ENCODE peak calls at places on chromosomes 7 and 10, in nine cellular contexts. U is ascending aorta; Y is upper lobe of right lung; B is suprapubic skin; M is CD8-positive, alpha-beta memory T cell; N is RWPE2; A is AG04449; P is astrocyte; W is keratinocyte. L is an unnamed sample.

GRCh38 chr7:35697414-35698175 is 2.7 kb upstream of the HERPUD2 start:
- DNase-seq in U (no peak), Y (no peak), B (no peak), M (no peak), N (no peak), A (no peak), P (peak), W (peak), L (no peak)

GRCh38 chr10:45470098-45471012 is 96.3 kb downstream of the ALOX5 start:
- DNase-seq in U (no peak), Y (no peak), B (no peak), M (peak), N (no peak), A (no peak), P (peak), W (no peak), L (no peak)

GRCh38 chr7:69232445-69233376 is 365.6 kb upstream of the AUTS2 start:
- DNase-seq in U (no peak), Y (no peak), B (no peak), M (no peak), N (no peak), A (no peak), P (no peak), W (no peak), L (no peak)

GRCh38 chr7:30451539-30452277 is 26.9 kb downstream of the NOD1 start:
- DNase-seq in U (no peak), Y (no peak), B (no peak), M (no peak), N (no peak), A (no peak), P (no peak), W (no peak), L (no peak)

GRCh38 chr7:22895491-22895890 is 72.8 kb upstream of the TOMM7 start:
- DNase-seq in U (no peak), Y (no peak), B (no peak), M (no peak), N (no peak), A (peak), P (no peak), W (no peak), L (no peak)

GRCh38 chr7:35424869-35425495 is 171.1 kb upstream of the TBX20 start:
- DNase-seq in U (no peak), Y (peak), B (no peak), M (peak), N (no peak), A (no peak), P (peak), W (peak), L (no peak)

GRCh38 chr10:8897769-8898168 is 843.3 kb downstream of the GATA3 start:
- DNase-seq in U (no peak), Y (no peak), B (no peak), M (no peak), N (no peak), A (no peak), P (no peak), W (no peak), L (no peak)

GRCh38 chr10:8137726-8138125 is 83.2 kb downstream of the GATA3 start:
- DNase-seq in U (no peak), Y (peak), B (no peak), M (peak), N (no peak), A (no peak), P (no peak), W (no peak), L (no peak)

GRCh38 chr7:128672927-128673517 is 930 bp downstream of the GARIN1A start:
- DNase-seq in U (no peak), Y (no peak), B (no peak), M (no peak), N (no peak), A (no peak), P (peak), W (no peak), L (no peak)

GRCh38 chr7:504221-505081 is 15.2 kb downstream of the PDGFA start:
- DNase-seq in U (no peak), Y (peak), B (peak), M (no peak), N (peak), A (no peak), P (no peak), W (no peak), L (no peak)

GRCh38 chr10:46551701-46552525 is 4.5 kb downstream of the GPRIN2 start:
- DNase-seq in U (peak), Y (peak), B (peak), M (no peak), N (peak), A (no peak), P (no peak), W (no peak), L (no peak)

GRCh38 chr7:73881352-73882059 is 20.5 kb downstream of the TMEM270 start:
- DNase-seq in U (peak), Y (no peak), B (no peak), M (no peak), N (no peak), A (no peak), P (no peak), W (no peak), L (no peak)

GRCh38 chr7:2927592-2927991 is 83.5 kb upstream of the GNA12 start:
- DNase-seq in U (no peak), Y (peak), B (peak), M (no peak), N (peak), A (no peak), P (no peak), W (no peak), L (no peak)

GRCh38 chr10:7700577-7701125 is 2.5 kb upstream of the ITIH2 start:
- DNase-seq in U (no peak), Y (no peak), B (no peak), M (no peak), N (no peak), A (no peak), P (peak), W (no peak), L (no peak)

GRCh38 chr10:62025901-62026879 is 124.7 kb downstream of the ARID5B start:
- DNase-seq in U (no peak), Y (no peak), B (no peak), M (no peak), N (no peak), A (no peak), P (peak), W (no peak), L (no peak)

GRCh38 chr7:43642897-43643630 is 60.2 kb downstream of the STK17A start:
- DNase-seq in U (no peak), Y (no peak), B (no peak), M (no peak), N (no peak), A (no peak), P (no peak), W (no peak), L (no peak)

GRCh38 chr7:137840183-137840779 is 6.5 kb downstream of the DGKI start:
- DNase-seq in U (no peak), Y (no peak), B (no peak), M (no peak), N (no peak), A (no peak), P (no peak), W (no peak), L (no peak)

GRCh38 chr7:19023477-19023876 is 94.0 kb downstream of the TWIST1 start:
- DNase-seq in U (no peak), Y (no peak), B (no peak), M (no peak), N (no peak), A (no peak), P (no peak), W (no peak), L (no peak)

GRCh38 chr7:129014501-129015101 is 40.3 kb downstream of the TNPO3 start:
- DNase-seq in U (no peak), Y (no peak), B (no peak), M (no peak), N (no peak), A (no peak), P (no peak), W (no peak), L (no peak)

GRCh38 chr10:130301026-130301892 is 165.1 kb downstream of the GLRX3 start:
- DNase-seq in U (no peak), Y (peak), B (no peak), M (peak), N (peak), A (no peak), P (no peak), W (no peak), L (no peak)

GRCh38 chr10:21926949-21927348 is 76.6 kb downstream of the DNAJC1 start:
- DNase-seq in U (no peak), Y (no peak), B (no peak), M (no peak), N (peak), A (peak), P (peak), W (peak), L (peak)

GRCh38 chr7:108972009-108972408 is 402.3 kb downstream of the DNAJB9 start:
- DNase-seq in U (no peak), Y (no peak), B (no peak), M (no peak), N (no peak), A (no peak), P (no peak), W (no peak), L (no peak)

GRCh38 chr10:23281044-23281433 is 63.6 kb downstream of the C10orf67 start:
- DNase-seq in U (no peak), Y (no peak), B (no peak), M (no peak), N (no peak), A (no peak), P (no peak), W (no peak), L (no peak)

GRCh38 chr10:23284674-23285335 is 59.8 kb downstream of the C10orf67 start:
- DNase-seq in U (no peak), Y (no peak), B (no peak), M (no peak), N (no peak), A (no peak), P (no peak), W (no peak), L (no peak)

GRCh38 chr10:23284155-23284554 is 60.4 kb downstream of the C10orf67 start:
- DNase-seq in U (no peak), Y (no peak), B (no peak), M (no peak), N (no peak), A (no peak), P (no peak), W (no peak), L (no peak)

GRCh38 chr10:23283680-23284079 is 60.9 kb downstream of the C10orf67 start:
- DNase-seq in U (no peak), Y (no peak), B (no peak), M (no peak), N (no peak), A (no peak), P (no peak), W (no peak), L (no peak)

DNA sequence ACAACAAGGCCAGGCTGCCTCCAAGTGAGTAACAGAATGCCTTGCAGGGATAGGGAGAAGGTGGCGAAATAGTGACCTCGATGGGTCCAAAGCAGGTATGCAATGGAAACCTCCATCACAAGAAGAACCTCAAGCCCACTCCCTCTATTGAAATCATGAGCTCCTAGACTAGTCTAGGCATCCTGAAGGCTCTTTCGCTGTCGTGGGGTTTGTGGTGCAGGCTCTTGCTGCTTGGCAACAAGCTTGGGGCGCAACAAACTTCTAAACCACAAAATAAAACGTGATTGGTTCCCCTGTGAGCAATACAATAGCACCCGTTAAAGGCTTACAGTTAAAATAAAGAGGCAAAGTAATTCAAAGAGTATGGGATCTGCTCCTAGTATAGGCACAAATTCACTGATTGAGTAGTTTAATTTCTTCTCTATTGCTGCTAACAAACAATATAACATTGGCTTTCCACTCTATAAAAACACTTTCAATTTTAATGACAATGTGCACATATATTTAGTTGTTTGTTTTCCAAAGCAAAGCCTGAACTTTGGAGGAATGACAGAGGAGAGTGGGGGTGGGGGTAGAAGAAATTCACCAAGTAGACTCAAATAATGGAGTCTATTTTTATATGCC is 64.1 kb downstream of the C10orf67 start:
- DNase-seq in U (no peak), Y (no peak), B (no peak), M (no peak), N (no peak), A (no peak), P (no peak), W (no peak), L (no peak)
- H3K4me3 ChIP-seq in U (no peak), Y (no peak), B (no peak), M (no peak), N (no peak), A (no peak), P (no peak), W (no peak), L (peak)

DNA sequence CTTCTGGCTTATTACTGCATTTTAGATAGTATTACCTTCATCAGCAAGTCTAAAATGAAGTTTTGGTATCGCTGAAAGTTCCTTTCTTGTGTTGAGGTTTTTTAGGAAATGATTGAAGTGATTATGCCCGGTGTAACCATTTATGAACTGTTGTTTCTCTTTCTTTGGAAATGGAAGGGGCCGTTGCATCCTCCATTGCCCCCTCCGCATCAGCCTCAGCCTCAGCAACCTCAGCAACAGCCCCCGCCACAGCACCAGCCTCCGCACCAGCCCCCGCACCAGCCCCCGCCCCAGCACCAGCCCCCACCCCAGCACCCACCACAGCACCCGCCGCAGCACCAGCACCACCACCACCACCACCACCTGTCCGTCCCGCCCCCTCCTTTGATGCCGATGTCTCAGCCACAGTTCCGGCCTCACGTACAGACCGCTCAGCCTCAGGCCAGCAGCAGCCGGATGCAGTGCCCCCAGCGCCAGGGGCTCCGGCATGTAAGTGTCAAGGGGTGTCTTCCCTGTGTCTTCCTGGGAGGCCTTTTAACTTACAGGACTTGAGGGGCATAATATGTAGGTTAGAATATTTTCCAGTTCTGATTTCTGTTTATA is 72.6 kb downstream of the SHH start:
- DNase-seq in U (no peak), Y (no peak), B (peak), M (peak), N (no peak), A (no peak), P (no peak), W (no peak), L (no peak)
- H3K4me3 ChIP-seq in U (no peak), Y (no peak), B (no peak), M (no peak), N (no peak), A (no peak), P (no peak), W (no peak), L (no peak)

DNA sequence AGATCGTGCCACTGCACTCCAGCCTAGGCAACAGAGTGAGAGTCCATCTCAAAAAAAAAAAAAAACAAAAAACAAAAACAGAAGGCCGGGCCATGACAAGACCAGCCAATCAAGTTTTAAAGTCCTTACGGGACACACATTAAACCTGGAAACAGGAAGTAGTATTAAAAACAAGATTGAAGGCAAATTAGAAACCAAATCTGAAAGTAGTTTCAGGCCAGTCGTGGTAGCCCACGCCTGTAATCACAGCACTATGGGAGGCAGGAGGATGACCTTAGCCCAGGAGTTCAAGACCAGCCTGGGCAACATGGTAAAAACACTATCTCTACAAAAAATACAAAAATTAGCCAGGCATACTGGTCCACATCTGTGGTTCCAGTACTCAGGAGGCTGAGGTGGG is 18.1 kb downstream of the PSAP start:
- DNase-seq in U (no peak), Y (no peak), B (no peak), M (no peak), N (no peak), A (no peak), P (no peak), W (no peak), L (no peak)
- H3K4me3 ChIP-seq in U (no peak), Y (no peak), B (no peak), M (no peak), N (no peak), A (no peak), P (no peak), W (no peak), L (no peak)

GRCh38 chr7:53218730-53219504 is 183.5 kb downstream of the POM121L12 start:
- DNase-seq in U (no peak), Y (no peak), B (no peak), M (no peak), N (no peak), A (no peak), P (no peak), W (no peak), L (no peak)
- H3K4me3 ChIP-seq in U (peak), Y (peak), B (peak), M (no peak), N (no peak), A (no peak), P (peak), W (no peak), L (no peak)

GRCh38 chr10:3761916-3762708 is 22.9 kb downstream of the KLF6 start:
- DNase-seq in U (peak), Y (no peak), B (no peak), M (no peak), N (no peak), A (no peak), P (peak), W (no peak), L (no peak)

GRCh38 chr10:3764626-3765375 is 20.2 kb downstream of the KLF6 start:
- DNase-seq in U (peak), Y (no peak), B (no peak), M (no peak), N (no peak), A (no peak), P (peak), W (no peak), L (no peak)

GRCh38 chr10:3761111-3761686 is 23.8 kb downstream of the KLF6 start:
- DNase-seq in U (peak), Y (no peak), B (no peak), M (no peak), N (no peak), A (no peak), P (peak), W (no peak), L (no peak)

GRCh38 chr10:3763852-3764625 is 21.0 kb downstream of the KLF6 start:
- DNase-seq in U (peak), Y (no peak), B (no peak), M (no peak), N (no peak), A (no peak), P (peak), W (peak), L (no peak)

GRCh38 chr10:3763035-3763456 is 22.0 kb downstream of the KLF6 start:
- DNase-seq in U (peak), Y (no peak), B (no peak), M (no peak), N (peak), A (no peak), P (peak), W (no peak), L (no peak)
- H3K4me3 ChIP-seq in U (no peak), Y (no peak), B (no peak), M (no peak), N (peak), A (no peak), P (no peak), W (peak), L (no peak)

DNA sequence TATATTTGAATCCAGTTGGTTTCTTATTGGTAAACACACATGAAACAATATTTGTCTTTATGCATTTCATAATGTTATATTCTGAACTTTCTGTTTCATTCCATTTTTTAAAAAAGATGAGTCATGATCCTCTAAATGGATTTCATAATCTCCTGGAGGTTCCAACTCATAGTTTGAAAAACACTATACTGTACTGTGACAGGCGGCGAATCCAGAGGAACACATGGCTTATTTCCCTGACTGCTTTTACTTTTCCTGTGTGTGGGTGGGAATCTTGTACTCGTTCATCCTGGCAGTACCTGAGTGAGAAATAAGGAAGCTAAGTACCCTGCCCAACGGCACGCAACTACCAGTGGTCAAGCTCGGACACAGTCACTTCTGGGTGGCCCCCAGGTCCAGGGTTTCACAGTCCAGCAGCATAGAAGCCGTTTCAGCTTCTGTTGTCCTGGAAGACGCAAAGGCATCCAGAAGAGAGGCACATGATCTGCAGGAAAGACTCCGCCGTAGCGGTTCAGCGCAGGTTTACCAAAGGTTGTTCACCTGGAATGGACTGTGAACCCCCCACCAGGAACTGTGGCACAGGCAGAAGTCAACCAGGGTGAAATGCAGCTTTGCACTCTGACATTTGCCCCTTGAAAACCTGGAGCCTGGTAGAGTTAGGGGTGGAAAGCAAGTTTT is 117.7 kb downstream of the CCNY start:
- DNase-seq in U (no peak), Y (no peak), B (no peak), M (no peak), N (no peak), A (no peak), P (peak), W (no peak), L (no peak)
- H3K4me3 ChIP-seq in U (no peak), Y (no peak), B (peak), M (no peak), N (no peak), A (no peak), P (no peak), W (no peak), L (no peak)

GRCh38 chr10:11145498-11145855 is 127.8 kb downstream of the CELF2 start:
- DNase-seq in U (no peak), Y (no peak), B (no peak), M (peak), N (no peak), A (no peak), P (no peak), W (no peak), L (no peak)
- H3K4me3 ChIP-seq in U (no peak), Y (no peak), B (no peak), M (peak), N (no peak), A (no peak), P (no peak), W (no peak), L (no peak)

GRCh38 chr10:57222129-57222528 is 861.1 kb upstream of the ZWINT start:
- DNase-seq in U (no peak), Y (no peak), B (no peak), M (no peak), N (no peak), A (no peak), P (no peak), W (no peak), L (no peak)
- H3K4me3 ChIP-seq in U (no peak), Y (no peak), B (no peak), M (no peak), N (no peak), A (no peak), P (no peak), W (no peak), L (no peak)

GRCh38 chr7:117873933-117874530 is 791 bp upstream of the CTTNBP2 start:
- DNase-seq in U (no peak), Y (no peak), B (no peak), M (no peak), N (no peak), A (no peak), P (no peak), W (no peak), L (no peak)
- H3K4me3 ChIP-seq in U (peak), Y (peak), B (peak), M (no peak), N (peak), A (no peak), P (peak), W (no peak), L (peak)

GRCh38 chr10:32950457-32951109 is 7.4 kb downstream of the ITGB1 start:
- DNase-seq in U (no peak), Y (no peak), B (no peak), M (no peak), N (no peak), A (no peak), P (no peak), W (no peak), L (no peak)
- H3K4me3 ChIP-seq in U (no peak), Y (no peak), B (no peak), M (no peak), N (peak), A (no peak), P (peak), W (peak), L (no peak)

L was measured in SK-N-MC.